ENCODE peak calls at places on chromosome 10, in eight cellular contexts. F is AG10803, W is gastrocnemius medialis, B is BE2C, O is ovary, A is AG09309, P is choroid plexus epithelial cell, E is AG04449. N is an unnamed sample.

GRCh38 chr10:129193148-129193547 is 273.9 kb upstream of the MGMT start:
- DNase-seq in F (no peak), O (no peak), E (no peak), W (no peak), B (no peak), A (no peak), P (no peak), N (no peak)

GRCh38 chr10:117320050-117320665 is 55.1 kb downstream of the PDZD8 start:
- DNase-seq in W (no peak), A (no peak), O (no peak), P (peak), F (peak), B (peak), E (no peak), N (peak)

GRCh38 chr10:21372651-21373410 is 152.7 kb downstream of the SKIDA1 start:
- DNase-seq in W (no peak), F (peak), E (peak), P (peak), O (peak), A (peak), B (no peak), N (peak)

GRCh38 chr10:119131512-119132240 is 27.8 kb downstream of the DENND10 start:
- DNase-seq in F (peak), O (no peak), A (no peak), P (peak), E (no peak), B (no peak), W (no peak), N (peak)

GRCh38 chr10:55002420-55002819 is 201.4 kb upstream of the PCDH15 start:
- DNase-seq in P (no peak), B (no peak), E (no peak), A (no peak), O (no peak), W (no peak), F (no peak), N (no peak)

GRCh38 chr10:49089789-49090595 is 25.3 kb downstream of the VSTM4 start:
- DNase-seq in F (peak), A (no peak), O (peak), W (no peak), P (peak), B (no peak), E (no peak), N (no peak)

GRCh38 chr10:2256241-2256640 is 518.9 kb upstream of the ADARB2 start:
- DNase-seq in B (no peak), A (no peak), O (no peak), F (no peak), W (no peak), P (no peak), E (no peak), N (no peak)

GRCh38 chr10:11604742-11605650 is 6.5 kb downstream of the USP6NL start:
- DNase-seq in F (no peak), E (no peak), A (no peak), W (no peak), P (peak), B (no peak), O (no peak), N (no peak)

GRCh38 chr10:99711129-99711719 is 20.7 kb downstream of the COX15 start:
- DNase-seq in O (no peak), P (peak), F (peak), E (no peak), B (peak), W (no peak), A (peak), N (peak)

GRCh38 chr10:76080406-76080805 is 649.0 kb downstream of the LRMDA start:
- DNase-seq in W (no peak), B (no peak), P (peak), E (no peak), A (peak), F (peak), O (no peak), N (no peak)

GRCh38 chr10:2951235-2951835 is 116.0 kb upstream of the PFKP start:
- DNase-seq in B (no peak), A (no peak), W (no peak), F (no peak), E (no peak), O (no peak), P (no peak), N (no peak)

GRCh38 chr10:91694170-91694794 is 61.4 kb upstream of the PPP1R3C start:
- DNase-seq in O (no peak), E (no peak), F (peak), B (peak), A (no peak), W (no peak), P (peak), N (peak)

GRCh38 chr10:4256971-4257370 is 472.0 kb upstream of the KLF6 start:
- DNase-seq in F (no peak), W (no peak), B (no peak), P (no peak), E (no peak), A (no peak), O (no peak), N (no peak)

GRCh38 chr10:35453855-35454532 is 117.7 kb downstream of the CCNY start:
- DNase-seq in A (no peak), E (no peak), P (peak), B (no peak), O (no peak), F (peak), W (no peak), N (no peak)

GRCh38 chr10:88408111-88408510 is 175.0 kb downstream of the RNLS start:
- DNase-seq in F (peak), O (no peak), A (no peak), E (no peak), B (no peak), P (no peak), W (no peak), N (no peak)

GRCh38 chr10:54826994-54827560 is 26.0 kb upstream of the PCDH15 start:
- DNase-seq in O (no peak), B (no peak), F (no peak), A (no peak), W (no peak), P (no peak), E (no peak), N (no peak)

GRCh38 chr10:44627591-44628354 is 242.9 kb upstream of the CXCL12 start:
- DNase-seq in F (peak), O (no peak), B (no peak), P (peak), E (peak), W (no peak), A (peak), N (no peak)

GRCh38 chr10:68989317-68989990 is 851 bp downstream of the KIFBP start:
- DNase-seq in A (no peak), B (no peak), W (no peak), P (peak), F (peak), O (no peak), E (no peak), N (no peak)

GRCh38 chr10:22259280-22259679 is 41.5 kb upstream of the EBLN1 start:
- DNase-seq in P (peak), W (no peak), F (peak), A (no peak), O (no peak), B (no peak), E (no peak), N (peak)

GRCh38 chr10:132927824-132928223 is 14.5 kb downstream of the CFAP46 start:
- DNase-seq in W (no peak), B (no peak), A (no peak), E (no peak), O (no peak), F (no peak), P (no peak), N (no peak)
- TF ChIP-seq CTCF in W (no peak), B (no peak), A (no peak), E (no peak), O (no peak), F (no peak), P (no peak), N (no peak)

GRCh38 chr10:110497438-110498086 is at the start of gene DUSP5:
- DNase-seq in W (peak), F (peak), B (peak), E (no peak), A (peak), O (peak), P (peak), N (peak)
- TF ChIP-seq CTCF in W (no peak), F (no peak), B (no peak), E (no peak), A (no peak), O (peak), P (no peak), N (no peak)

GRCh38 chr10:114337510-114338462 is 66.5 kb downstream of the AFAP1L2 start:
- DNase-seq in P (no peak), W (no peak), A (no peak), E (no peak), B (no peak), F (no peak), O (no peak), N (peak)
- TF ChIP-seq CTCF in P (no peak), W (no peak), A (no peak), E (no peak), B (no peak), F (no peak), O (no peak), N (no peak)

GRCh38 chr10:107160866-107161265 is 3.6 kb downstream of the SORCS1 start:
- DNase-seq in P (no peak), B (no peak), W (no peak), F (no peak), A (no peak), E (no peak), O (no peak), N (no peak)

GRCh38 chr10:107157071-107157470 is 7.4 kb downstream of the SORCS1 start:
- DNase-seq in W (no peak), F (no peak), E (no peak), A (no peak), P (no peak), O (no peak), B (no peak), N (no peak)

GRCh38 chr10:107163086-107163880 is 1.2 kb downstream of the SORCS1 start:
- DNase-seq in E (no peak), B (peak), W (no peak), O (no peak), A (no peak), F (peak), P (no peak), N (no peak)

GRCh38 chr10:107163904-107164861 is at the start of gene SORCS1:
- DNase-seq in O (peak), A (no peak), F (no peak), B (peak), W (no peak), E (no peak), P (no peak), N (no peak)

GRCh38 chr10:107159871-107160270 is 4.6 kb downstream of the SORCS1 start:
- DNase-seq in P (no peak), E (no peak), O (no peak), A (no peak), W (no peak), F (no peak), B (no peak), N (no peak)
- TF ChIP-seq CTCF in P (no peak), E (no peak), O (no peak), A (no peak), W (no peak), F (no peak), B (no peak), N (no peak)